ENCODE peak calls at places on chromosomes 16 and 17, in nine cellular contexts. B is neuronal stem cell; D is ureter; E is GM04504; X is stimulated activated CD4-positive, alpha-beta T cell treated with anti-CD3 and anti-CD28 coated beads, Interleukin-1b, Interleukin-23, amount 100 ng/mL, for 1 hour; Z is CD8-positive, alpha-beta T cell; S is cardiac muscle cell; N is ACHN; J is mesothelial cell of epicardium. R is an unnamed sample.

GRCh38 chr17:67449885-67450755 is 73.0 kb downstream of the PITPNC1 start:
- DNase-seq in B (no peak), D (no peak), E (no peak), X (no peak), Z (no peak), S (no peak), N (no peak), J (no peak), R (no peak)

GRCh38 chr16:29806641-29807425 is 504 bp downstream of the MAZ start:
- DNase-seq in B (no peak), D (peak), E (no peak), X (peak), Z (no peak), S (peak), N (peak), J (no peak), R (peak)

GRCh38 chr17:9971991-9972390 is 66.9 kb upstream of the RCVRN start:
- DNase-seq in B (no peak), D (peak), E (peak), X (no peak), Z (no peak), S (peak), N (no peak), J (no peak), R (peak)

GRCh38 chr17:82230627-82231311 is 1.9 kb downstream of the SLC16A3 start:
- DNase-seq in B (peak), D (peak), E (no peak), X (no peak), Z (no peak), S (peak), N (no peak), J (peak), R (peak)

GRCh38 chr17:36578671-36579070 is 13.0 kb upstream of the DHRS11 start:
- DNase-seq in B (no peak), D (no peak), E (no peak), X (no peak), Z (no peak), S (no peak), N (no peak), J (no peak), R (no peak)

GRCh38 chr17:43905985-43906852 is 1.1 kb downstream of the MPP2 start:
- DNase-seq in B (peak), D (peak), E (no peak), X (no peak), Z (peak), S (peak), N (no peak), J (no peak), R (peak)

GRCh38 chr17:79130536-79131273 is 56.1 kb downstream of the ENGASE start:
- DNase-seq in B (no peak), D (no peak), E (no peak), X (no peak), Z (no peak), S (no peak), N (no peak), J (no peak), R (no peak)

GRCh38 chr17:33266611-33267010 is 26.5 kb downstream of the ASIC2 start:
- DNase-seq in B (no peak), D (no peak), E (no peak), X (no peak), Z (no peak), S (no peak), N (no peak), J (no peak), R (no peak)

GRCh38 chr17:66682293-66682692 is 152.6 kb upstream of the CACNG5 start:
- DNase-seq in B (no peak), D (no peak), E (no peak), X (no peak), Z (no peak), S (no peak), N (no peak), J (no peak), R (no peak)

GRCh38 chr16:84975522-84975921 is 35.8 kb downstream of the ZDHHC7 start:
- DNase-seq in B (no peak), D (no peak), E (no peak), X (no peak), Z (no peak), S (no peak), N (no peak), J (no peak), R (no peak)